ENCODE peak calls at places on chromosomes 12 and 14, in seven cellular contexts. T, N, R, Z, Y, A and P are unnamed samples.

GRCh38 chr14:24369907-24370687 is 2.1 kb downstream of the NFATC4 start:
- DNase-seq in T (no peak), N (no peak), R (no peak), Z (no peak), Y (no peak), A (no peak), P (no peak)

GRCh38 chr14:25074112-25074511 is 24.2 kb upstream of the STXBP6 start:
- DNase-seq in T (no peak), N (no peak), R (no peak), Z (no peak), Y (no peak), A (no peak), P (no peak)

GRCh38 chr12:82413994-82414393 is 55.7 kb downstream of the METTL25 start:
- DNase-seq in T (no peak), N (no peak), R (no peak), Z (no peak), Y (no peak), A (no peak), P (no peak)

GRCh38 chr14:80390911-80391310 is 179.6 kb upstream of the DIO2 start:
- DNase-seq in T (no peak), N (no peak), R (no peak), Z (no peak), Y (peak; percentile 69), A (peak; percentile 70), P (no peak)

GRCh38 chr14:29906256-29906885 is 21.3 kb downstream of the PRKD1 start:
- DNase-seq in T (no peak), N (no peak), R (no peak), Z (no peak), Y (peak; percentile 42), A (peak; percentile 60), P (no peak)

GRCh38 chr12:58066296-58066695 is 124.9 kb downstream of the ATP23 start:
- DNase-seq in T (no peak), N (peak; percentile 13), R (no peak), Z (no peak), Y (no peak), A (no peak), P (no peak)

GRCh38 chr14:61577506-61577931 is 117.8 kb upstream of the HIF1A start:
- DNase-seq in T (no peak), N (peak; percentile 39), R (no peak), Z (no peak), Y (no peak), A (no peak), P (no peak)

GRCh38 chr12:130714091-130714590 is 2.0 kb downstream of the RIMBP2 start:
- DNase-seq in T (no peak), N (peak; percentile 58), R (peak; percentile 21), Z (peak; percentile 68), Y (no peak), A (no peak), P (no peak)

GRCh38 chr12:63150255-63151060 is 543 bp downstream of the AVPR1A start:
- DNase-seq in T (no peak), N (no peak), R (no peak), Z (peak; percentile 75), Y (no peak), A (no peak), P (no peak)

GRCh38 chr12:38456769-38457168 is 140.2 kb downstream of the ALG10B start:
- DNase-seq in T (no peak), N (no peak), R (no peak), Z (no peak), Y (peak; percentile 5), A (no peak), P (no peak)

GRCh38 chr12:90167501-90167900 is 458.9 kb upstream of the ATP2B1 start:
- DNase-seq in T (no peak), N (no peak), R (no peak), Z (no peak), Y (no peak), A (no peak), P (no peak)

GRCh38 chr12:54439521-54440255 is 20.6 kb upstream of the ITGA5 start:
- DNase-seq in T (no peak), N (no peak), R (peak; percentile 44), Z (no peak), Y (peak; percentile 69), A (peak; percentile 39), P (peak; percentile 49)

GRCh38 chr12:109462868-109463692 is 14.0 kb downstream of the KCTD10 start:
- DNase-seq in T (peak; percentile 97), N (peak; percentile 25), R (no peak), Z (no peak), Y (peak; percentile 85), A (peak; percentile 93), P (no peak)

GRCh38 chr14:100982764-100983163 is 79.2 kb upstream of the RTL1 start:
- DNase-seq in T (no peak), N (no peak), R (no peak), Z (no peak), Y (peak; percentile 13), A (no peak), P (no peak)

GRCh38 chr12:88530868-88531267 is 49.4 kb downstream of the KITLG start:
- DNase-seq in T (no peak), N (no peak), R (no peak), Z (no peak), Y (no peak), A (no peak), P (no peak)

GRCh38 chr12:213527-213932 is 427 bp downstream of the SLC6A12 start:
- DNase-seq in T (no peak), N (no peak), R (no peak), Z (no peak), Y (no peak), A (no peak), P (no peak)

GRCh38 chr12:12671850-12672660 is 23.9 kb downstream of the GPR19 start:
- DNase-seq in T (no peak), N (no peak), R (no peak), Z (no peak), Y (no peak), A (no peak), P (no peak)

GRCh38 chr12:108728820-108729611 is 2.3 kb downstream of the CORO1C start:
- DNase-seq in T (no peak), N (no peak), R (no peak), Z (no peak), Y (no peak), A (no peak), P (no peak)

GRCh38 chr14:35333797-35334743 is 41.9 kb downstream of the PSMA6 start:
- DNase-seq in T (no peak), N (no peak), R (no peak), Z (no peak), Y (no peak), A (no peak), P (no peak)

GRCh38 chr12:46936042-46936441 is 110.2 kb upstream of the SLC38A4 start:
- DNase-seq in T (no peak), N (no peak), R (no peak), Z (no peak), Y (no peak), A (no peak), P (no peak)

GRCh38 chr12:49673446-49674317 is 33.5 kb downstream of the FMNL3 start:
- DNase-seq in T (peak; percentile 86), N (peak; percentile 87), R (no peak), Z (peak; percentile 81), Y (no peak), A (peak; percentile 47), P (peak; percentile 95)
- TF ChIP-seq CTCF in T (peak; percentile 31), N (peak; percentile 23), R (no peak), Z (peak; percentile 67), Y (no peak), A (no peak), P (peak; percentile 35)

GRCh38 chr14:63438065-63438757 is 105.0 kb downstream of the PPP2R5E start:
- DNase-seq in T (peak; percentile 90), N (peak; percentile 82), R (peak; percentile 66), Z (no peak), Y (peak; percentile 92), A (peak; percentile 73), P (no peak)
- TF ChIP-seq CTCF in T (peak; percentile 19), N (peak; percentile 37), R (peak; percentile 41), Z (peak; percentile 30), Y (peak; percentile 31), A (peak; percentile 27), P (peak; percentile 42)

GRCh38 chr12:14367097-14367661 is 1.7 kb downstream of the ATF7IP start:
- DNase-seq in T (no peak), N (no peak), R (peak; percentile 26), Z (no peak), Y (no peak), A (no peak), P (no peak)

GRCh38 chr12:14364583-14365271 is 755 bp upstream of the ATF7IP start:
- DNase-seq in T (no peak), N (no peak), R (no peak), Z (no peak), Y (no peak), A (no peak), P (no peak)

GRCh38 chr12:14365294-14366210 is at the start of gene ATF7IP:
- DNase-seq in T (peak; percentile 93), N (peak; percentile 96), R (peak; percentile 98), Z (peak; percentile 94), Y (peak; percentile 98), A (peak; percentile 92), P (peak; percentile 98)

GRCh38 chr12:14369322-14369721 is 3.8 kb downstream of the ATF7IP start:
- DNase-seq in T (no peak), N (no peak), R (no peak), Z (no peak), Y (no peak), A (no peak), P (no peak)

GRCh38 chr12:14366211-14366762 is 805 bp downstream of the ATF7IP start:
- DNase-seq in T (peak; percentile 10), N (no peak), R (peak; percentile 50), Z (no peak), Y (peak; percentile 7), A (no peak), P (no peak)
- TF ChIP-seq CTCF in T (peak; percentile 19), N (peak; percentile 28), R (peak; percentile 38), Z (peak; percentile 64), Y (no peak), A (peak; percentile 13), P (peak; percentile 48)

DNA sequence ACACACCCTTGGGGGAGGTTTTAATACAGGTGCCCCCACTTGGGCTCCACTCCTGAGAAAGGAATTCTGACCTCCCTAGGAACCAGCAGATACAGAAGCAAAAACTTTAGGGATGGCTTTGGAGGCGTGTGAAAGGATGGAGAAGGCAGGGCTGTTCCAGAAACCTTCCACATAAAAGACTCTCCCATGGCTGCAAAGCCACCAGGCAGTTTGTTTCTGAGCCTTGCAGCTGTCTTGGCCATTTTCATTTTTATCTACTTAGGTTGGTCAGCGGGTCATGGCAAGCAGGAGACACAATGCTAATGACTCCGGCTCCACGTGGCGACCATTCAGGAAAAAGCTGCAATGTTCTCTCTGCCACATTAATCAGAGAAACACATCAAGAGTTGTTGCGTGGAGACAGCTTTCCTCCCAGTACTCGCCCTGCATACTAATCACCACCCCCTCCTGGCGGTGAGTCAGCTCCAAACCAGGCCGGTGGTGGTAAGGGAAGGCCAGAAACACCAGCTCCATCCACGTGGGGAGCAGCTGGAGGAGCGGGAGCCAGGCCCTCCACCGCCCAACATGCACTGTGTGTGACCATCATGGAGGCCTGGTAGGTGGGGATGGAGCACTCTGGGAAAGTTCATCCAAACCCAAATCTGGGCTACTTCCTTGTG is 30.9 kb upstream of the IRF2BPL start:
- DNase-seq in T (peak; percentile 42), N (peak; percentile 95), R (no peak), Z (no peak), Y (peak; percentile 74), A (no peak), P (no peak)
- TF ChIP-seq CTCF in T (peak; percentile 29), N (peak; percentile 71), R (no peak), Z (peak; percentile 69), Y (no peak), A (peak; percentile 43), P (peak; percentile 46)